ENCODE peak calls at places on chromosomes 5 and 9, in nine cellular contexts. F is transverse colon, V is endothelial cell of umbilical vein, E is spleen, W is uterus, T is HepG2, S is breast epithelium, K is HCT116, H is right lobe of liver. Y is an unnamed sample. For H3K36me3, the result is how much of the 10 kb centered on the place peaks cover.

GRCh38 chr9:126000731-126001580 is 253.8 kb downstream of the PBX3 start:
- DNase-seq in E (no peak), V (no peak), W (no peak), S (no peak), H (peak), K (no peak), F (no peak), T (no peak), Y (no peak)

GRCh38 chr9:134971196-134971595 is 53.5 kb upstream of the FCN1 start:
- DNase-seq in K (no peak), T (no peak), H (peak), E (peak), F (no peak), S (no peak), V (no peak), W (no peak), Y (no peak)

GRCh38 chr5:65483474-65484346 is 2.0 kb upstream of the ADAMTS6 start:
- DNase-seq in T (peak), F (no peak), K (peak), W (no peak), S (no peak), H (no peak), V (peak), E (no peak), Y (no peak)

GRCh38 chr5:107501965-107502691 is 168.6 kb downstream of the EFNA5 start:
- DNase-seq in K (no peak), S (no peak), F (no peak), E (no peak), T (no peak), W (no peak), V (peak), H (no peak), Y (no peak)

GRCh38 chr5:15003511-15003920 is 131.9 kb upstream of the ANKH start:
- DNase-seq in W (no peak), S (peak), F (peak), H (no peak), T (peak), V (peak), E (no peak), K (peak), Y (peak)

GRCh38 chr9:137433349-137433915 is 7.7 kb downstream of the ENTPD8 start:
- DNase-seq in E (peak), W (no peak), S (no peak), H (peak), V (no peak), T (no peak), K (no peak), F (no peak), Y (no peak)

GRCh38 chr5:54646285-54647101 is 128.9 kb downstream of the SNX18 start:
- DNase-seq in E (peak), S (peak), F (peak), H (peak), V (peak), T (no peak), W (peak), K (no peak), Y (peak)

GRCh38 chr5:61089351-61089750 is 72.9 kb downstream of the SMIM15 start:
- DNase-seq in W (no peak), T (no peak), V (no peak), H (no peak), S (no peak), K (no peak), F (no peak), E (no peak), Y (no peak)

GRCh38 chr5:12488161-12488560 is 583.9 kb upstream of the CTNND2 start:
- DNase-seq in K (no peak), V (no peak), E (no peak), S (no peak), W (no peak), T (no peak), F (no peak), H (no peak), Y (no peak)

DNA sequence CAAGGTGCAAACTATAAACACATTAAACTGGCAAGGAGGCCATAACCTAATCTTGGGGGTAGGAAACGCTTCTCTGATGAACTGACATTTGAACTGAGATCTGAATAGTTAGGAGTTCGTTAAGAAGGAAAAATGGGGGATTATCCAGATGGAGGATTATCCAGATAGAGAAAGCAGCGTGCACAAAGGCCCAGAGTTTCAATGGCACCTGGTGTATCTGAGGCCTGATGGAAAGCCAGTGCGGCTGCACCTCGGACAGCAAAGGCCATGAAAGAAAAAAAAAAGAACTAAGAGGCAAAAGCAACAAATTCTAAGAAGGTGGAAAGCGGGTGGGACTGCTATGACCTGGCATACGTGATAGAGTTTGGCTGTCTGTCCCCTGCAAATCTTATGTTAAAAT is 13.0 kb upstream of the CTNNAL1 start:
- DNase-seq in F (no peak), K (no peak), V (no peak), S (no peak), T (no peak), E (no peak), W (no peak), H (no peak), Y (no peak)
- H3K36me3 ChIP-seq in F (under half), K (under half), V (under half), S (under half), T (under half), E (under half), W (under half), H (under half), Y (under half)

DNA sequence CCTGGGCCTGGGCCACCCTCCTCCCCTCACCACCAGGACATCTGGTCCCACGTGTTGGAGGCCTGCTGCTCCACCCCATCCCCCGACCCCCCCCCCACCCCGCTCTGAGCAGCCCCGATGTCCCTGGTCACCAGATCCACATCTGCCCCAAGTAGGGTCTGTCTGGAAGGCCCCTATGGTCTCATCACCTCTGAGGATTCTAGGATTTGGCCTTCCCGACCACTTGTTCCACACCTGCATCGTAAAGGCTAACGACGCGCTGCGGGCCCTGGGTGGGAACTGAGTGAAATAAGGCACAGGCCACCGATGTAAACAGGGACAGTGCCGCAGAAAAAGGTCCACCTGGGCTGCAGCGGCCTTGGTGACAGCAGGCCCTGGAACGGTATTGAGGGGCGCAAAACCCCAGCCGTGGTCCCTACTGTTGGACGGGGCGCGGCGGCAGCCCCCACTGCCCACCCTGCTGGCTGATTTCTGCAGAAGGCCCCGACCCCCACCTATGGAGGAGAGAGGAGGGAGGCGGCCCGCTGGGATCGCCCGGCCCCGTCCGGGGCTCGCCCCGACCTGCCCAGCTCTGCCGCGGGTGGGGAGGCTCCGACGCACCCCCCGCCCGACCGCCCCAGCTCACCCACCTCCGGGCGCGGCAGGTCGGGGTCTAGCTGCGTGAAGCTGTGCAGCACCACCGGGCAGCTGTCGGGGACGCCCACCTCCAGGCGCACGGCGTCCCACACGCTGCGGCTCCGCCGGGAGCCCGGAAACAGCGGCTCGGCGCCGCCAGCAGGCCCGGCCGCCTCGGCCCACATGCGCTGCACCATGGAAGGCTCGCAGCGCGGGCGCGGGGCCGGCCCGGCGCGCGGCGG is 469 bp downstream of the RALGDS start:
- DNase-seq in F (no peak), V (no peak), H (no peak), T (no peak), K (no peak), W (no peak), E (peak), S (no peak), Y (no peak)
- TF ChIP-seq POLR2A in F (peak), V (no peak), H (peak), T (no peak), K (peak), W (peak), E (no peak), S (no peak), Y (no peak)

DNA sequence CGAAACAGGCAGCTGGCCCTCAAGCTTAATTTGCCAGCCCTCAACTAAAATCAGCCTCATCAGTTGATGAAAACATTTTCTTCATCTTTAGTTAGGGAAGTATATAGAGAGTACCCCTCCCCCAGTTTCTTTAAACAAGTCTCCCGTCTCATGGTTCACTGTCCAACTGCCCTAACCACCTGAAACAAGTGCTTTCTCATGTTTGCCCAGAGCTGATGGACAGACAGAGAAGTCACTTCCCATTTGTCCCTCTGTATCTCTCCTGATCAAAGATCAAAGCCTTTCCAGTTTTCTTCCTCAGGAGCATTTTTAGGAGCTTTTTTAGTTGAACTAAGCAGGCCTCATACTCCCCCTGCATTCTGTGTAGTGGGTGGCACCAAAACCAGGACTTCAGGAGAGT is 21.7 kb downstream of the FUBP3 start:
- DNase-seq in S (no peak), V (no peak), K (no peak), H (no peak), W (no peak), F (no peak), E (no peak), T (peak), Y (no peak)
- H3K36me3 ChIP-seq in S (under half), V (under half), K (under half), H (under half), W (under half), F (under half), E (under half), T (under half), Y (under half)

GRCh38 chr9:70597886-70598285 is 183.4 kb upstream of the KLF9 start:
- DNase-seq in W (no peak), K (no peak), E (no peak), V (no peak), T (no peak), F (no peak), S (no peak), H (no peak), Y (no peak)

GRCh38 chr9:70600479-70600878 is 186.0 kb upstream of the KLF9 start:
- DNase-seq in T (no peak), F (peak), K (no peak), W (peak), V (peak), E (no peak), H (no peak), S (no peak), Y (peak)

GRCh38 chr9:70602364-70603019 is 188.0 kb upstream of the KLF9 start:
- DNase-seq in W (peak), H (no peak), V (peak), F (peak), E (no peak), S (peak), T (peak), K (peak), Y (peak)

GRCh38 chr9:70603020-70603411 is 188.6 kb upstream of the KLF9 start:
- DNase-seq in S (no peak), H (no peak), F (no peak), T (no peak), W (no peak), K (no peak), V (no peak), E (no peak), Y (no peak)

DNA sequence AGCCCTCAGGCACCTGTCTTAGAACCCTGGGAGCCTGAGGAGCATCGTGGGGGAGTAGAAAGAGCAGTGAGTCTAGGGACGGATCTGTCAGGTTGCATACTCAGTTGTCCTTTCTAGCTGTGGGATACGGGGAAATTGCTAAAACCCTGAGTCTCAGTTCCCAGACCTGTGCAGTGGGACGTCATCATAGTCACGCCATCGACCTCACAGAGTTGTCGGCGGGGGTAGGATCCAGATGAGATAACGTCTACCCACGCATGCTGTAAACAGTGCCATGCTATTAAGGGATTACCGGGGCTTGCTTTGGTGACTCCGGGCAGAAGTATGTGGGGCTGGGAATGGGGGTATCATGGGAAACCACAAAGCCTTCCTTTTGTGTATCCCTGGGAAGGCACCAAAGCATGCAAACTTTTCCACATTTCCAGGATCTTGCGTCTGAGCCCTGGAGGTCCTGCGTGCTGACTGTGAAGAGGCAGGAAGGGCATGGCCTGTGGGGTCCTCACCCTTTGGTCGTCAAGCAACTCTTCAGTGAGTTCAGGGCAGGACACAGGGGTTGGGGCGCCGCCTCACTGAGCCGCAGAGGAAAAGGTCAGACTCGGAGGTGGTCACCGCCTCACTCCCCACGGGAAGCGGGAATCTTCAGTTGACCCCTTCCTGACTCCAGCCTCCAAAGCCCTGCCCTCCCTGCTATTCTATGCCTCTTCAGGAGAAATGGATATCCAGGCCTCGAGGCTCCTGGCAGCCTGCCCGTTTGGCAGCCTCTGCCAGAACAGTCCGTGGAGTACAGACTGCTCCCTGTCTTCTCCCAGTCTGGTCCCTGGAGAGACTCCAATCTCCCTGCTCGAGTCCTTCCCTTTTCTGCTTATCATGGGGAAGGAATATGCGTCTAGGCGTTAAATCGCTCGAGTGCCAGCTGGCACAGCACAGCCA is 186.8 kb upstream of the KLF9 start:
- DNase-seq in F (peak), E (peak), T (peak), W (peak), S (peak), K (no peak), V (peak), H (peak), Y (peak)
- TF ChIP-seq POLR2A in F (no peak), E (no peak), T (no peak), W (no peak), S (no peak), K (no peak), V (no peak), H (no peak), Y (peak)

DNA sequence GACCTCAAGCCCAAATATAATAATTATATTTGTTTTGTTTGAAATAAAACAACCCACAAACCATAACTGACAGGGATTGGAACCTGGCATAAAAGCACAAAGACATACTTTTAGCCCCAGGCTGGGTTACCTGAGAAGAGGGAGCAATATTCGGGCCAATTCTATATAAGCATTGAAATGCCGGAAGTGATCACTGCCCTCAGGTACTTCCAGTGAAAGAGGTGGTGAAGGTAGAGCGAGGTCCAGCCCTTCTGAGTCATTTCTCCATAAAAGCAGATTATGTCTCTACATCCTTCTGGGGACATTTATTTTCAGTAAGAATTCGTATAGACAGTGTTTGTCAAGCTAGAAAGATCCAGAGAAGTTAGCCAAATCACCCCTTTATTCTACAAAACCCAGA is 59.6 kb downstream of the GCNT4 start:
- DNase-seq in V (no peak), S (no peak), W (no peak), F (no peak), H (no peak), K (no peak), T (no peak), E (no peak), Y (no peak)
- H3K36me3 ChIP-seq in V (under half), S (under half), W (under half), F (under half), H (under half), K (under half), T (under half), E (under half), Y (under half)

DNA sequence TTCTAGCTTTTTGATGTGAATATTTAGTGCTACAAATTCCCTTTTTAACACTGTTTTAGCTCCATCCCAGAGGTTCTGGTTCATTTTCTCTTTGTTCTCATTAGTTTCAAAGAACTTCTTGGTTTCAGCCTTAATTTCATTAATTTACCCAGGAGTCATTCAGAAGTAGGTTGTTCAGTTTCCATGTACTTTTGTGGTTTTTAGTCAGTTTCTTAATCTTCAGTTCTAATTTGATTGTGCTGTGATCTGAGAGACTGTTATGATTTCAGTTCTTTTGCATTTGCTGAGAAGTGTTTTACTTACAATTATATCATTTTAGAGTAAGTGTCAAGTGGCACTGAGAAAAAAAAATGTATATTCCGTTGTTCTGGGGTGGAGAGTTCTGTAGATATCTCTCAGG is 240.1 kb upstream of the RASA1 start:
- DNase-seq in V (no peak), F (no peak), K (no peak), T (no peak), S (no peak), H (no peak), W (no peak), E (no peak), Y (no peak)
- TF ChIP-seq POLR2A in V (no peak), F (no peak), K (no peak), T (no peak), S (no peak), H (no peak), W (no peak), E (no peak), Y (no peak)

DNA sequence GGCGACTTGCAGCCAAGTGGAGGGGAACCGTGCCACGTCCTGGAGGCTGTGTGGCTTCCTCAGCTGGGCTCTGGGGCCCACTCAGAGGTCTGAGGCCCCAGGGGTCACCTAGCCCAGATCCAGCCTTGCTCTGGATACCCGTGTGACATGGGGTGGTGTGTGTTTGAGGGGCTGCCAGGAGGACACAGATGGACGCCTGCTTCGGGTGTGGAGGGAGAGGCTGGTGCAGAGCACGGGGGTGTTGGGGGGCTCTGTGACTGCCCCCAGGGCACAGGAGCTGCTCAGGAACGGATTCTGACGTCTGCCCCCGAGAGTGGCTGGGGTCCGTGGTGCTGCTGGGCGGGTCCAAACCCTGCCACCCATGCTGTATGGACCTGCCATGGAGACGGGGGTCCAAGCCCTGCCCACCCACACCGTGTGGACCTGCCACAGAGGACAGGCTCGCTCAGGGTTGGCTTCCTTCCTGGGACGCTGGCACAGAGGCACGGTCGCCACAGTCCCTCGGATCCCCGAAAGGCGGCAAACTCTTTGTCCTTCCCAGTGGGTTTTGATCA is 10.5 kb downstream of the INPP5E start:
- DNase-seq in E (no peak), H (no peak), T (no peak), K (no peak), S (no peak), W (no peak), F (no peak), V (no peak), Y (no peak)
- H3K36me3 ChIP-seq in E (under half), H (under half), T (under half), K (under half), S (under half), W (under half), F (under half), V (under half), Y (half or more)